ENCODE peak calls at places on chromosomes 2 and 18, in four cellular contexts. One of them, this sample, is unnamed.

GRCh38 chr2:3159801-3160545 is 217.6 kb downstream of the EIPR1 start:
- DNase-seq in HT-29: no peak
- DNase-seq in amniotic epithelial cell: no peak
- DNase-seq in neural crest cell: no peak
- DNase-seq in this sample: no peak

GRCh38 chr2:64284751-64285150 is 140.5 kb upstream of the PELI1 start:
- DNase-seq in HT-29: no peak
- DNase-seq in amniotic epithelial cell: no peak
- DNase-seq in neural crest cell: no peak
- DNase-seq in this sample: no peak

GRCh38 chr2:151175857-151176256 is 85.8 kb downstream of the RBM43 start:
- DNase-seq in HT-29: no peak
- DNase-seq in amniotic epithelial cell: no peak
- DNase-seq in neural crest cell: no peak
- DNase-seq in this sample: no peak

GRCh38 chr2:796151-796955 is 119.1 kb upstream of the TMEM18 start:
- DNase-seq in HT-29: no peak
- DNase-seq in amniotic epithelial cell: no peak
- DNase-seq in neural crest cell: no peak
- DNase-seq in this sample: no peak

GRCh38 chr2:222300725-222301295 is 2.0 kb upstream of the PAX3 start:
- DNase-seq in HT-29: no peak
- DNase-seq in amniotic epithelial cell: no peak
- DNase-seq in neural crest cell: peak; percentile 36
- DNase-seq in this sample: no peak

GRCh38 chr2:168253379-168253778 is 6.0 kb upstream of the STK39 start:
- DNase-seq in HT-29: no peak
- DNase-seq in amniotic epithelial cell: no peak
- DNase-seq in neural crest cell: no peak
- DNase-seq in this sample: no peak

GRCh38 chr2:141306368-141306767 is 824.4 kb downstream of the LRP1B start:
- DNase-seq in HT-29: no peak
- DNase-seq in amniotic epithelial cell: no peak
- DNase-seq in neural crest cell: no peak
- DNase-seq in this sample: no peak

GRCh38 chr2:9018534-9018933 is 15.1 kb upstream of the MBOAT2 start:
- DNase-seq in HT-29: no peak
- DNase-seq in amniotic epithelial cell: no peak
- DNase-seq in neural crest cell: no peak
- DNase-seq in this sample: no peak

GRCh38 chr18:47184419-47185050 is 8.4 kb upstream of the IER3IP1 start:
- DNase-seq in HT-29: peak; percentile 0
- DNase-seq in amniotic epithelial cell: peak; percentile 83
- DNase-seq in neural crest cell: no peak
- DNase-seq in this sample: peak; percentile 83

GRCh38 chr2:75146903-75147332 is 52.4 kb downstream of the TACR1 start:
- DNase-seq in HT-29: no peak
- DNase-seq in amniotic epithelial cell: peak; percentile 31
- DNase-seq in neural crest cell: no peak
- DNase-seq in this sample: no peak

GRCh38 chr2:47043891-47044239 is 111.2 kb downstream of the STPG4 start:
- DNase-seq in HT-29: no peak
- DNase-seq in amniotic epithelial cell: no peak
- DNase-seq in neural crest cell: no peak
- DNase-seq in this sample: peak; percentile 51

GRCh38 chr2:162106746-162107145 is 32.7 kb upstream of the DPP4 start:
- DNase-seq in HT-29: no peak
- DNase-seq in amniotic epithelial cell: no peak
- DNase-seq in neural crest cell: no peak
- DNase-seq in this sample: no peak

GRCh38 chr2:235868645-235869044 is 299.5 kb downstream of the GBX2 start:
- DNase-seq in HT-29: no peak
- DNase-seq in amniotic epithelial cell: no peak
- DNase-seq in neural crest cell: no peak
- DNase-seq in this sample: no peak

GRCh38 chr2:128467321-128467901 is 148.7 kb upstream of the HS6ST1 start:
- DNase-seq in HT-29: no peak
- DNase-seq in amniotic epithelial cell: no peak
- DNase-seq in neural crest cell: no peak
- DNase-seq in this sample: no peak

GRCh38 chr2:241936457-241937133 is 67.1 kb downstream of the RTP5 start:
- DNase-seq in HT-29: no peak
- DNase-seq in amniotic epithelial cell: no peak
- DNase-seq in neural crest cell: no peak
- DNase-seq in this sample: no peak

GRCh38 chr2:23654756-23655155 is 269.8 kb downstream of the KLHL29 start:
- DNase-seq in HT-29: no peak
- DNase-seq in amniotic epithelial cell: no peak
- DNase-seq in neural crest cell: no peak
- DNase-seq in this sample: no peak

GRCh38 chr2:16160281-16161084 is 220.1 kb downstream of the MYCN start:
- DNase-seq in HT-29: no peak
- DNase-seq in amniotic epithelial cell: no peak
- DNase-seq in neural crest cell: no peak
- DNase-seq in this sample: peak; percentile 97

GRCh38 chr2:163601377-163601776 is 134.4 kb downstream of the FIGN start:
- DNase-seq in HT-29: peak; percentile 70
- DNase-seq in amniotic epithelial cell: peak; percentile 46
- DNase-seq in neural crest cell: no peak
- DNase-seq in this sample: no peak

GRCh38 chr2:202831241-202831997 is 40.1 kb downstream of the ICA1L start:
- DNase-seq in HT-29: peak; percentile 68
- DNase-seq in amniotic epithelial cell: peak; percentile 73
- DNase-seq in neural crest cell: peak; percentile 35
- DNase-seq in this sample: peak; percentile 65

GRCh38 chr2:136025057-136025973 is 39.9 kb upstream of the DARS1 start:
- DNase-seq in HT-29: peak; percentile 85
- DNase-seq in amniotic epithelial cell: peak; percentile 56
- DNase-seq in neural crest cell: peak; percentile 86
- DNase-seq in this sample: peak; percentile 83

GRCh38 chr2:201796478-201796865 is 9.9 kb upstream of the CDK15 start:
- DNase-seq in HT-29: no peak
- DNase-seq in amniotic epithelial cell: no peak
- DNase-seq in neural crest cell: no peak
- DNase-seq in this sample: no peak

GRCh38 chr2:95707837-95708236 is 116.0 kb downstream of the TRIM43 start:
- DNase-seq in HT-29: no peak
- DNase-seq in amniotic epithelial cell: no peak
- DNase-seq in neural crest cell: no peak
- DNase-seq in this sample: no peak

GRCh38 chr2:72669121-72669520 is 156.7 kb downstream of the EXOC6B start:
- DNase-seq in HT-29: no peak
- DNase-seq in amniotic epithelial cell: peak; percentile 94
- DNase-seq in neural crest cell: no peak
- DNase-seq in this sample: no peak

This sample was measured in BE2C.